ENCODE peak calls at places on chromosomes 6 and 20, in five cellular contexts. X is left lung, F is epithelial cell of esophagus, U is thoracic aorta, P is suprapubic skin. C is an unnamed sample.

GRCh38 chr6:92989656-92990055 is 429.7 kb downstream of the EPHA7 start:
- DNase-seq in X (no peak), F (no peak), U (no peak), P (no peak), C (no peak)

GRCh38 chr6:43308101-43308989 is at the start of gene CRIP3:
- DNase-seq in X (peak), F (peak), U (no peak), P (no peak), C (peak)

GRCh38 chr6:32188381-32189081 is 1.5 kb downstream of the PBX2 start:
- DNase-seq in X (no peak), F (no peak), U (no peak), P (no peak), C (no peak)

GRCh38 chr6:1027795-1028569 is 283.9 kb upstream of the FOXQ1 start:
- DNase-seq in X (no peak), F (no peak), U (no peak), P (peak), C (no peak)

GRCh38 chr20:5309971-5310370 is 6.8 kb downstream of the PROKR2 start:
- DNase-seq in X (no peak), F (peak), U (no peak), P (no peak), C (no peak)

GRCh38 chr20:58011947-58012610 is 216.4 kb downstream of the ANKRD60 start:
- DNase-seq in X (no peak), F (no peak), U (no peak), P (no peak), C (no peak)

GRCh38 chr6:8983202-8983688 is 547.9 kb upstream of the SLC35B3 start:
- DNase-seq in X (peak), F (peak), U (peak), P (peak), C (peak)

GRCh38 chr20:17873410-17874270 is 95.0 kb downstream of the SNX5 start:
- DNase-seq in X (peak), F (peak), U (peak), P (peak), C (peak)

GRCh38 chr6:127954082-127954481 is 53.2 kb upstream of the THEMIS start:
- DNase-seq in X (no peak), F (no peak), U (no peak), P (no peak), C (no peak)

GRCh38 chr6:5125152-5126006 is 40.2 kb downstream of the PPP1R3G start:
- DNase-seq in X (no peak), F (peak), U (no peak), P (peak), C (no peak)

GRCh38 chr6:15036690-15037245 is 209.1 kb upstream of the JARID2 start:
- DNase-seq in X (no peak), F (no peak), U (no peak), P (no peak), C (no peak)

GRCh38 chr20:40331699-40332098 is 357.3 kb downstream of the MAFB start:
- DNase-seq in X (no peak), F (peak), U (no peak), P (no peak), C (no peak)

GRCh38 chr20:39013662-39014109 is 51.5 kb downstream of the DHX35 start:
- DNase-seq in X (no peak), F (no peak), U (no peak), P (no peak), C (no peak)

GRCh38 chr6:122747573-122747972 is 31.9 kb upstream of the FABP7 start:
- DNase-seq in X (no peak), F (no peak), U (no peak), P (no peak), C (peak)

GRCh38 chr6:20931093-20931492 is 396.8 kb downstream of the CDKAL1 start:
- DNase-seq in X (no peak), F (no peak), U (no peak), P (no peak), C (no peak)

GRCh38 chr20:20426472-20426907 is 58.6 kb downstream of the INSM1 start:
- DNase-seq in X (no peak), F (no peak), U (no peak), P (no peak), C (no peak)

GRCh38 chr6:157144861-157145260 is 178.5 kb downstream of the TMEM242 start:
- DNase-seq in X (no peak), F (no peak), U (no peak), P (no peak), C (no peak)

GRCh38 chr20:33584976-33585375 is 77.2 kb upstream of the C20orf144 start:
- DNase-seq in X (no peak), F (no peak), U (no peak), P (no peak), C (no peak)

GRCh38 chr6:132900849-132901248 is 86.5 kb downstream of the RPS12 start:
- DNase-seq in X (no peak), F (no peak), U (no peak), P (no peak), C (no peak)

GRCh38 chr20:63664861-63665594 is 6.9 kb downstream of the RTEL1 start:
- DNase-seq in X (peak), F (no peak), U (no peak), P (no peak), C (no peak)

GRCh38 chr20:32110727-32111126 is 1.2 kb downstream of the TM9SF4 start:
- DNase-seq in X (no peak), F (no peak), U (no peak), P (no peak), C (no peak)

GRCh38 chr20:55172310-55173002 is 697.1 kb downstream of the DOK5 start:
- DNase-seq in X (no peak), F (no peak), U (no peak), P (no peak), C (no peak)

GRCh38 chr20:52016022-52016421 is 175.6 kb downstream of the ZFP64 start:
- DNase-seq in X (no peak), F (no peak), U (no peak), P (no peak), C (no peak)

GRCh38 chr20:59933296-59933848 is at the start of gene SYCP2:
- DNase-seq in X (no peak), F (peak), U (no peak), P (peak), C (peak)

GRCh38 chr6:132483779-132484679 is 28.9 kb downstream of the STX7 start:
- DNase-seq in X (no peak), F (peak), U (no peak), P (no peak), C (peak)

GRCh38 chr20:829531-829930 is 4.0 kb upstream of the FAM110A start:
- DNase-seq in X (no peak), F (no peak), U (no peak), P (no peak), C (no peak)

GRCh38 chr20:2521369-2522305 is 12.9 kb upstream of the ZNF343 start:
- DNase-seq in X (no peak), F (peak), U (no peak), P (peak), C (peak)

GRCh38 chr6:19535351-19535750 is 301.8 kb upstream of the ID4 start:
- DNase-seq in X (no peak), F (no peak), U (no peak), P (no peak), C (no peak)

GRCh38 chr20:4828830-4829493 is 107.3 kb downstream of the PRND start:
- DNase-seq in X (no peak), F (no peak), U (no peak), P (no peak), C (no peak)

GRCh38 chr6:52788478-52788877 is 15.1 kb downstream of the GSTA1 start:
- DNase-seq in X (no peak), F (no peak), U (no peak), P (no peak), C (no peak)

GRCh38 chr6:2237001-2237400 is 8.4 kb downstream of the GMDS start:
- DNase-seq in X (no peak), F (peak), U (no peak), P (no peak), C (no peak)

GRCh38 chr20:23078994-23079364 is 7.1 kb downstream of the CD93 start:
- DNase-seq in X (no peak), F (no peak), U (no peak), P (no peak), C (peak)
- TF ChIP-seq CTCF in X (no peak), F (no peak), U (no peak), P (no peak), C (peak)

GRCh38 chr20:46545077-46545826 is 5.2 kb downstream of the OCSTAMP start:
- DNase-seq in X (no peak), F (peak), U (no peak), P (no peak), C (peak)
- H3K4me3 ChIP-seq in X (no peak), F (no peak), U (no peak), P (no peak), C (no peak)

GRCh38 chr6:116446399-116446798 is 14.8 kb upstream of the CALHM6 start:
- DNase-seq in X (no peak), F (peak), U (no peak), P (no peak), C (no peak)

GRCh38 chr6:116447052-116447451 is 14.1 kb upstream of the CALHM6 start:
- DNase-seq in X (no peak), F (peak), U (no peak), P (no peak), C (no peak)

GRCh38 chr6:116450185-116450710 is 10.9 kb upstream of the CALHM6 start:
- DNase-seq in X (no peak), F (peak), U (no peak), P (no peak), C (no peak)

GRCh38 chr6:116444991-116445566 is 16.1 kb upstream of the CALHM6 start:
- DNase-seq in X (no peak), F (peak), U (no peak), P (no peak), C (no peak)

GRCh38 chr6:116447496-116448011 is 13.6 kb upstream of the CALHM6 start:
- DNase-seq in X (no peak), F (peak), U (no peak), P (no peak), C (no peak)
- TF ChIP-seq CTCF in X (no peak), F (no peak), U (no peak), P (no peak), C (no peak)

DNA sequence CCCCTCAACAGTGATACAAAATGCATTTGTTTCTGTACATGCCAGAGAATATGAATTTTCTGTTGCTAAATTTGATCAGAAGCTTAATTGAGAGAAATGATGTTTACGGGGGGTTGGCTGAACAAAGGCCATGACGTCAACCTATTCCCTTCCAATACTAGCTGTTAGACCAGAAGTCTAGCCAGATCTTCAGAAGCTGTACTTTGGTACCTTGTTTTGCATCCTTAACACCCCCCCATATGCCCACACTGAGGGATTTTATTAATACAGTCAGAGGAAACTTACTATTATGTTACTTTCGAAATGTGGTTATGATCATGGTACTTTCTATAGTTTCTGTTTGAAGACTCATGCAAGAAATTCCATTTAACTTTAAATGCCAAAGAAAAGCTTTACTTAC is 3.1 kb downstream of the NCOA7 start:
- DNase-seq in X (no peak), F (no peak), U (no peak), P (no peak), C (peak)
- H3K4me3 ChIP-seq in X (no peak), F (no peak), U (no peak), P (peak), C (peak)

GRCh38 chr6:97465877-97466710 is 183.1 kb upstream of the MMS22L start:
- DNase-seq in X (no peak), F (no peak), U (no peak), P (no peak), C (no peak)
- TF ChIP-seq CTCF in X (no peak), F (no peak), U (no peak), P (no peak), C (no peak)

GRCh38 chr20:49671429-49671828 is 42.2 kb downstream of the B4GALT5 start:
- DNase-seq in X (no peak), F (no peak), U (no peak), P (no peak), C (no peak)

GRCh38 chr20:49668181-49668877 is 45.3 kb downstream of the B4GALT5 start:
- DNase-seq in X (no peak), F (no peak), U (no peak), P (no peak), C (peak)

GRCh38 chr20:49666906-49667305 is 46.8 kb downstream of the B4GALT5 start:
- DNase-seq in X (no peak), F (no peak), U (no peak), P (no peak), C (no peak)

GRCh38 chr20:49672109-49672681 is 41.5 kb downstream of the B4GALT5 start:
- DNase-seq in X (no peak), F (no peak), U (no peak), P (no peak), C (peak)

DNA sequence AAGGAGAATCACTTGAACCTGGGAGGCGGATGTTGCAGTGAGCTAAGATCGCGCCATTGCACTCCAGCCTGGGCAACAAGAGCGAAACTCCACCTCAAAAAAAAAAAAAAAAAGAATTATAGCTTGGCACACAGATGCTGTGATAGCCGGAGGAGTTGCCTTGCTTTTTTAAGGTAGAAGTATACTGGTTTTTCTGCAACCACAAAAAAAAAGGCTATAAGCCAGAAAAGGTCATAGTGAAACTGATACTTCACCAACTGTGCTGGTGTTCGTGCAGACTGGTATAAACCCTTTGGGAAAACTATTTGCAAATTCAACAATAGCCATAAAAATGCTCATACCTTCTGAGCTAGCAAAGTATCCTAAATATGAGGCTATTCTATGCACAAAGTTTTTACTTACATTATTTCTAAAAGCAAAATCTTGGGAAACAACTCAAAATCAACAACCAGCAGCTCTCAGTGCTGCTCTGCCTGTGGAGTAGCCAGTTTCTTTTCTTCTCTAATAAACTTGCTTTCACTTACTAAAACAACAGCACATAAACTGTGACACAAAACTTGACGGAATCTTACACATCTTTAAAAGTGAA is 44.0 kb downstream of the B4GALT5 start:
- DNase-seq in X (no peak), F (no peak), U (no peak), P (no peak), C (peak)
- H3K4me3 ChIP-seq in X (no peak), F (no peak), U (peak), P (no peak), C (peak)

DNA sequence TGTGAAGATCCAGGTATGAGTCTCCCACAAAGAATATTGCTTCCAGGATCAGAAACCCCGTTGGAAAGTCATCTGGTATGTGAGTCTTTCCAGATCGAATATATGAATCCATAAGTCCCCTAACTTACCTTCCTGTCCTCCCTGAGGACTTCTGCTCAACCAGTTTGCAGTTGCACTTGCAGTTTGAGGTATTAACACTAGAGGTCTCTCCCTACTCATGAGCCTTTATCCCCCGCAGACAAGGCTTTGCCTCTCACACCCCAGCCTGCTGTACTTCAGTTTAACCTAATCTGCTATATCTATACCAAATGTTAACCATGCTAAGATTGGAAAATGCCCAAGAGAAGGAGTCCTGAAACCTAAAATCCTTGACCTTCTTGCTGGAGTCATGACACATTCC is 135.3 kb upstream of the DEFB112 start:
- DNase-seq in X (no peak), F (peak), U (no peak), P (no peak), C (peak)
- TF ChIP-seq CTCF in X (no peak), F (peak), U (no peak), P (no peak), C (peak)